ENCODE peak calls at places on chromosome 9, in ten cellular contexts. C is H7; Q is KG1; E is pancreas; U is GM19239; F is HS-27A; Y is activated CD4-positive, alpha-beta T cell treated with anti-CD3 and anti-CD28 coated beads, Interleukin-2, amount 50 U/mL, for 1 hour; W is ACHN; S is ELR; I is left ventricle myocardium inferior. B is an unnamed sample.

GRCh38 chr9:136609838-136610311 is 52.8 kb upstream of the EGFL7 start:
- DNase-seq in S (no peak), F (no peak), E (no peak), I (no peak), C (no peak), W (no peak), Q (no peak), Y (no peak), U (no peak), B (no peak)

GRCh38 chr9:11319477-11320060 is 706.8 kb upstream of the PTPRD start:
- DNase-seq in Q (no peak), U (no peak), E (no peak), Y (no peak), S (no peak), F (no peak), W (peak), C (peak), I (no peak), B (peak)

GRCh38 chr9:21711504-21711903 is 90.9 kb upstream of the MTAP start:
- DNase-seq in W (no peak), U (no peak), Q (no peak), I (no peak), Y (no peak), E (no peak), C (no peak), S (peak), F (no peak), B (peak)

GRCh38 chr9:90965141-90965910 is 163.7 kb downstream of the SYK start:
- DNase-seq in U (no peak), E (no peak), S (no peak), Y (no peak), I (no peak), W (no peak), C (no peak), F (no peak), Q (no peak), B (peak)

GRCh38 chr9:37529111-37529510 is 43.4 kb downstream of the POLR1E start:
- DNase-seq in F (no peak), E (no peak), I (no peak), U (peak), C (no peak), Q (no peak), S (no peak), W (no peak), Y (peak), B (no peak)

GRCh38 chr9:127589955-127590370 is 22.1 kb upstream of the STXBP1 start:
- DNase-seq in W (peak), E (peak), C (peak), S (peak), I (no peak), Y (peak), Q (no peak), U (no peak), F (no peak), B (peak)

GRCh38 chr9:119803679-119804078 is 434.4 kb upstream of the BRINP1 start:
- DNase-seq in S (no peak), W (no peak), I (no peak), F (no peak), U (no peak), C (no peak), E (no peak), Y (no peak), Q (no peak), B (no peak)

GRCh38 chr9:87147803-87148202 is 200.5 kb upstream of the GAS1 start:
- DNase-seq in W (no peak), C (no peak), U (no peak), Y (no peak), F (peak), E (no peak), I (no peak), Q (no peak), S (no peak), B (no peak)

GRCh38 chr9:95265960-95266359 is 51.5 kb downstream of the FANCC start:
- DNase-seq in W (no peak), S (no peak), F (no peak), E (no peak), Q (no peak), U (no peak), I (no peak), Y (no peak), C (no peak), B (no peak)

GRCh38 chr9:2271426-2271825 is 256.3 kb downstream of the SMARCA2 start:
- DNase-seq in S (peak), F (no peak), W (no peak), Q (no peak), E (no peak), I (peak), C (peak), U (peak), Y (no peak), B (peak)

GRCh38 chr9:71766663-71767062 is 1.6 kb downstream of the CEMIP2 start:
- DNase-seq in I (no peak), C (no peak), U (no peak), F (no peak), Q (no peak), S (peak), W (peak), Y (no peak), E (no peak), B (no peak)

GRCh38 chr9:114116061-114116747 is 17.1 kb upstream of the KIF12 start:
- DNase-seq in U (no peak), C (peak), I (no peak), F (no peak), Q (no peak), W (no peak), E (no peak), Y (no peak), S (no peak), B (no peak)

GRCh38 chr9:114434878-114435311 is 47.1 kb upstream of the AKNA start:
- DNase-seq in F (no peak), Q (no peak), S (peak), E (no peak), U (no peak), Y (no peak), I (no peak), C (peak), W (peak), B (peak)

GRCh38 chr9:113222482-113222841 is 1.1 kb downstream of the SLC31A1 start:
- DNase-seq in Y (no peak), S (peak), Q (no peak), E (no peak), I (no peak), F (no peak), U (no peak), W (peak), C (peak), B (no peak)

GRCh38 chr9:133195029-133195428 is 14.0 kb downstream of the OBP2B start:
- DNase-seq in C (no peak), E (no peak), Q (no peak), U (no peak), W (no peak), Y (no peak), I (no peak), S (no peak), F (no peak), B (no peak)

GRCh38 chr9:133572821-133573361 is 36.3 kb downstream of the FAM163B start:
- DNase-seq in I (peak), E (no peak), F (no peak), Q (no peak), W (no peak), C (no peak), S (no peak), Y (no peak), U (no peak), B (no peak)

GRCh38 chr9:7186175-7186574 is 428.4 kb downstream of the KDM4C start:
- DNase-seq in Y (no peak), U (no peak), F (no peak), S (peak), Q (peak), C (peak), E (no peak), W (peak), I (no peak), B (peak)

GRCh38 chr9:127163409-127163808 is 41.0 kb upstream of the ANGPTL2 start:
- DNase-seq in U (no peak), C (no peak), Q (no peak), W (peak), Y (no peak), S (peak), F (no peak), E (no peak), I (no peak), B (no peak)

GRCh38 chr9:8437878-8438277 is 638.3 kb upstream of the DMAC1 start:
- DNase-seq in F (no peak), U (no peak), S (no peak), C (no peak), Q (no peak), E (no peak), W (no peak), Y (no peak), I (no peak), B (no peak)

GRCh38 chr9:37430841-37431597 is 8.5 kb downstream of the GRHPR start:
- DNase-seq in C (peak), Y (no peak), E (no peak), F (no peak), U (no peak), W (no peak), S (no peak), I (no peak), Q (no peak), B (peak)

GRCh38 chr9:135887021-135887507 is 20.3 kb downstream of the CAMSAP1 start:
- DNase-seq in Y (no peak), S (peak), U (no peak), E (no peak), W (no peak), F (no peak), C (no peak), I (peak), Q (no peak), B (no peak)

GRCh38 chr9:98989036-98990000 is 45.6 kb downstream of the COL15A1 start:
- DNase-seq in Y (no peak), E (peak), W (peak), S (peak), Q (no peak), I (peak), F (peak), C (peak), U (no peak), B (no peak)

GRCh38 chr9:137055385-137056364 is 1.8 kb upstream of the ENTPD2 start:
- DNase-seq in I (peak), U (no peak), S (no peak), Y (no peak), C (peak), F (no peak), E (peak), W (peak), Q (no peak), B (no peak)

GRCh38 chr9:121662359-121662758 is 10.9 kb downstream of the DAB2IP start:
- DNase-seq in C (no peak), Q (no peak), Y (no peak), E (no peak), U (no peak), F (no peak), I (no peak), W (no peak), S (no peak), B (no peak)

GRCh38 chr9:35861161-35861897 is 8.9 kb downstream of the OR13J1 start:
- DNase-seq in F (no peak), C (peak), E (no peak), Y (no peak), S (no peak), W (no peak), I (no peak), U (no peak), Q (no peak), B (no peak)

GRCh38 chr9:99389087-99390033 is 167.3 kb downstream of the SEC61B start:
- DNase-seq in W (no peak), E (no peak), C (no peak), U (no peak), Q (no peak), Y (no peak), S (peak), I (no peak), F (no peak), B (no peak)

GRCh38 chr9:20620658-20621552 is 1.4 kb downstream of the MLLT3 start:
- DNase-seq in Q (no peak), U (no peak), C (peak), I (peak), Y (peak), W (no peak), F (no peak), E (peak), S (peak), B (peak)

GRCh38 chr9:129138476-129139232 is 27.4 kb downstream of the PTPA start:
- DNase-seq in I (peak), Y (no peak), E (peak), U (no peak), W (no peak), C (no peak), S (peak), Q (no peak), F (no peak), B (no peak)

GRCh38 chr9:8292657-8293056 is 493.1 kb upstream of the DMAC1 start:
- DNase-seq in E (no peak), Y (no peak), S (no peak), C (no peak), W (no peak), F (no peak), U (no peak), Q (no peak), I (no peak), B (no peak)

GRCh38 chr9:36632892-36633291 is 60.2 kb downstream of the MELK start:
- DNase-seq in U (no peak), W (peak), F (no peak), Y (no peak), S (peak), C (peak), E (no peak), Q (no peak), I (no peak), B (peak)

GRCh38 chr9:98721643-98722042 is 12.9 kb upstream of the GABBR2 start:
- DNase-seq in S (no peak), I (no peak), W (no peak), Q (no peak), F (no peak), E (no peak), Y (no peak), C (no peak), U (no peak), B (no peak)

GRCh38 chr9:99259231-99259918 is 37.3 kb downstream of the SEC61B start:
- DNase-seq in S (peak), W (peak), U (no peak), C (peak), Q (no peak), F (no peak), Y (peak), E (peak), I (peak), B (peak)

GRCh38 chr9:112489876-112490661 is 3.4 kb downstream of the KIAA1958 start:
- DNase-seq in W (no peak), F (no peak), C (no peak), E (no peak), Y (no peak), Q (no peak), S (no peak), I (no peak), U (no peak), B (no peak)

GRCh38 chr9:8558176-8558575 is 758.6 kb upstream of the DMAC1 start:
- DNase-seq in U (no peak), Q (no peak), I (no peak), E (no peak), F (no peak), Y (no peak), C (no peak), W (peak), S (no peak), B (no peak)

GRCh38 chr9:12774861-12775367 is at the start of gene LURAP1L:
- DNase-seq in F (no peak), I (peak), E (peak), S (peak), C (peak), Y (no peak), W (peak), U (no peak), Q (no peak), B (peak)

GRCh38 chr9:93290495-93291434 is 106.8 kb downstream of the WNK2 start:
- DNase-seq in I (no peak), C (peak), F (no peak), Y (no peak), W (no peak), S (no peak), U (no peak), E (no peak), Q (no peak), B (peak)

GRCh38 chr9:129761901-129762359 is 9.1 kb upstream of the PTGES start:
- DNase-seq in W (peak), S (peak), C (peak), F (no peak), Y (no peak), U (no peak), E (no peak), Q (no peak), I (no peak), B (peak)

GRCh38 chr9:112784020-112784788 is 33.6 kb downstream of the SNX30 start:
- DNase-seq in F (no peak), U (no peak), Q (no peak), C (peak), Y (no peak), W (peak), I (no peak), S (peak), E (no peak), B (peak)

GRCh38 chr9:69325409-69326212 is 596 bp downstream of the ENTREP1 start:
- DNase-seq in Y (no peak), U (no peak), E (peak), Q (no peak), I (peak), C (peak), F (no peak), W (no peak), S (no peak), B (peak)

B was measured in GM23338.